ENCODE peak calls at places on chromosomes 13 and 19, in eight cellular contexts. G is right atrium auricular region, I is cardiac muscle cell, X is foreskin fibroblast, J is AG09309, F is psoas muscle, A is tibial nerve, L is glutamatergic neuron. Y is an unnamed sample.

GRCh38 chr19:33621065-33621785 is 528 bp upstream of the CHST8 start:
- DNase-seq in G (no peak), I (no peak), X (no peak), J (no peak), F (no peak), A (no peak), L (no peak), Y (no peak)

GRCh38 chr13:111470933-111471332 is 150.5 kb downstream of the TEX29 start:
- DNase-seq in G (no peak), I (no peak), X (no peak), J (no peak), F (no peak), A (no peak), L (no peak), Y (no peak)

GRCh38 chr19:33416307-33417215 is 43.1 kb downstream of the CEBPG start:
- DNase-seq in G (no peak), I (peak), X (peak), J (no peak), F (peak), A (no peak), L (peak), Y (peak)

GRCh38 chr13:21118180-21118579 is 56.8 kb upstream of the LATS2 start:
- DNase-seq in G (no peak), I (no peak), X (no peak), J (no peak), F (no peak), A (no peak), L (no peak), Y (no peak)

GRCh38 chr13:98490195-98490771 is 86.6 kb downstream of the STK24 start:
- DNase-seq in G (no peak), I (no peak), X (no peak), J (no peak), F (no peak), A (no peak), L (no peak), Y (no peak)

GRCh38 chr13:99385940-99386339 is 78.7 kb upstream of the GPR183 start:
- DNase-seq in G (peak), I (no peak), X (no peak), J (no peak), F (no peak), A (no peak), L (no peak), Y (no peak)

GRCh38 chr13:107329991-107330390 is 762.1 kb upstream of the ARGLU1 start:
- DNase-seq in G (no peak), I (peak), X (no peak), J (no peak), F (no peak), A (no peak), L (no peak), Y (no peak)

GRCh38 chr13:48068952-48069351 is 26.0 kb downstream of the MED4 start:
- DNase-seq in G (no peak), I (no peak), X (no peak), J (no peak), F (no peak), A (no peak), L (no peak), Y (no peak)

GRCh38 chr19:41307090-41307875 is 2.7 kb upstream of the CCDC97 start:
- DNase-seq in G (no peak), I (no peak), X (no peak), J (no peak), F (no peak), A (no peak), L (no peak), Y (no peak)

GRCh38 chr19:47158367-47158791 is 27.7 kb downstream of the SAE1 start:
- DNase-seq in G (no peak), I (no peak), X (no peak), J (no peak), F (no peak), A (no peak), L (no peak), Y (no peak)

GRCh38 chr19:42290523-42291436 is 11.2 kb upstream of the PRR19 start:
- DNase-seq in G (no peak), I (no peak), X (no peak), J (no peak), F (peak), A (no peak), L (peak), Y (no peak)

GRCh38 chr19:48353682-48354081 is 10.1 kb downstream of the TMEM143 start:
- DNase-seq in G (no peak), I (no peak), X (no peak), J (no peak), F (no peak), A (no peak), L (no peak), Y (no peak)

GRCh38 chr13:98427331-98427995 is 149.4 kb downstream of the STK24 start:
- DNase-seq in G (no peak), I (no peak), X (no peak), J (no peak), F (no peak), A (no peak), L (no peak), Y (no peak)

GRCh38 chr19:50649433-50650391 is at the start of gene C19orf81:
- DNase-seq in G (no peak), I (peak), X (no peak), J (no peak), F (no peak), A (no peak), L (no peak), Y (no peak)

GRCh38 chr19:46299004-46299509 is 2.2 kb downstream of the HIF3A start:
- DNase-seq in G (peak), I (peak), X (peak), J (no peak), F (peak), A (peak), L (no peak), Y (peak)

GRCh38 chr13:27036236-27036981 is 135.2 kb downstream of the USP12 start:
- DNase-seq in G (no peak), I (peak), X (no peak), J (no peak), F (no peak), A (no peak), L (no peak), Y (no peak)

GRCh38 chr19:3450796-3451411 is 29.4 kb downstream of the SMIM24 start:
- DNase-seq in G (peak), I (peak), X (peak), J (peak), F (peak), A (no peak), L (no peak), Y (peak)

GRCh38 chr19:1250374-1251232 is 2.2 kb downstream of the MIDN start:
- DNase-seq in G (no peak), I (peak), X (no peak), J (no peak), F (no peak), A (no peak), L (peak), Y (peak)

GRCh38 chr13:51589793-51590192 is 5.5 kb downstream of the WDFY2 start:
- DNase-seq in G (no peak), I (no peak), X (no peak), J (no peak), F (no peak), A (no peak), L (no peak), Y (no peak)

GRCh38 chr19:12786149-12786870 is 5.0 kb upstream of the JUNB start:
- DNase-seq in G (peak), I (no peak), X (no peak), J (no peak), F (peak), A (no peak), L (no peak), Y (no peak)

GRCh38 chr19:38105574-38105973 is 118.4 kb downstream of the DPF1 start:
- DNase-seq in G (no peak), I (no peak), X (no peak), J (no peak), F (no peak), A (no peak), L (no peak), Y (no peak)

GRCh38 chr13:38398810-38399493 is 49.3 kb downstream of the UFM1 start:
- DNase-seq in G (no peak), I (peak), X (peak), J (peak), F (no peak), A (no peak), L (no peak), Y (peak)

GRCh38 chr13:28792992-28793391 is 27.1 kb upstream of the MTUS2 start:
- DNase-seq in G (no peak), I (peak), X (peak), J (peak), F (no peak), A (no peak), L (no peak), Y (peak)

GRCh38 chr13:100552755-100553154 is 35.8 kb downstream of the GGACT start:
- DNase-seq in G (no peak), I (no peak), X (no peak), J (no peak), F (no peak), A (no peak), L (no peak), Y (no peak)

GRCh38 chr19:8460516-8461298 is 15.9 kb downstream of the HNRNPM start:
- DNase-seq in G (no peak), I (no peak), X (peak), J (no peak), F (no peak), A (no peak), L (no peak), Y (no peak)

GRCh38 chr13:28719656-28720055 is 886 bp upstream of the SLC46A3 start:
- DNase-seq in G (no peak), I (peak), X (peak), J (peak), F (no peak), A (no peak), L (no peak), Y (peak)

GRCh38 chr13:111850976-111851375 is 216.0 kb upstream of the SOX1 start:
- DNase-seq in G (no peak), I (no peak), X (no peak), J (no peak), F (no peak), A (no peak), L (no peak), Y (no peak)

GRCh38 chr13:31053098-31053497 is 108.6 kb downstream of the HSPH1 start:
- DNase-seq in G (no peak), I (no peak), X (no peak), J (no peak), F (peak), A (no peak), L (no peak), Y (peak)

GRCh38 chr13:23440821-23441608 is 7.5 kb upstream of the SACS start:
- DNase-seq in G (no peak), I (no peak), X (no peak), J (no peak), F (peak), A (no peak), L (no peak), Y (no peak)

GRCh38 chr19:16896913-16897571 is 8.2 kb downstream of the F2RL3 start:
- DNase-seq in G (peak), I (peak), X (peak), J (peak), F (peak), A (peak), L (peak), Y (peak)

DNA sequence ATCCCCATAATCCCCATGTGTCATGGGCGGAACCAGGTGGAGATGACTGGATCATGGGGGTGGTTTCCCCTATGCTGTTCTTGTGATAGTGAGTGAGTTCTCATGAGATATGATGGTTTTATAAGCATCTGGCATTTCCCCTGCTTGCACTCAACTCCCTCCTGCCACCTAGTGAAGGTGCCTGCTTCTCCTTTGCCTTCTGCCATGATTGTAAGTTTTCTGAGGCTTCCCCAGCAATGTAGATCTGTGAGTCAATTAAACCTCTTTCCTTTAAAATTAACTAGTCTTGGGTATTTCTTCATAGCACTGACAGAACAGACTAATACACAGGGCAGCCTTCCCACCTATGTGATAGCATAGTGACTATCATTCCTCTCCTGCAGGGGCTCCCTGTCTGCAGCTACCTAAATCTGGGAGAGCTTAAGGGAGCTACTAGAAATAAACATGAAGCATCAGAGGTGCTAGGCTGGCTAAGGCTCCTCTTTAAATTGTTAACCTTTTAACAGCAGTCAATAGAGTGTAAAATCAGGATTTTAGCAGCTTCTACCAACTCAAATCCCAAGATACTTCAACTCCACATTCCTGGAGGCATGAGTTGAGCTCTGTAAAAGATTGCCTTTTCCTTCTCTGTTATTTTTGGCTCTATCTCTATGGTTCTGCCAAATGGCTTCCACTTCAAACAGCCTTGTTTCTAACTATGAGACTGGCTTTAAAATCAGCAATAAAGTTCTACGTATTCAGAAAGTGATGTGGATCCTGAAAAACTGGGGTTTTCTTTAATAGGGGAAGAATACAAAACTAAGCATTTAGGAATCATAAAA is 112.3 kb downstream of the VWA8 start:
- DNase-seq in G (no peak), I (peak), X (no peak), J (no peak), F (no peak), A (no peak), L (no peak), Y (peak)
- TF ChIP-seq CTCF in G (peak), I (peak), X (peak), J (peak), F (no peak), A (no peak), L (no peak), Y (peak)

DNA sequence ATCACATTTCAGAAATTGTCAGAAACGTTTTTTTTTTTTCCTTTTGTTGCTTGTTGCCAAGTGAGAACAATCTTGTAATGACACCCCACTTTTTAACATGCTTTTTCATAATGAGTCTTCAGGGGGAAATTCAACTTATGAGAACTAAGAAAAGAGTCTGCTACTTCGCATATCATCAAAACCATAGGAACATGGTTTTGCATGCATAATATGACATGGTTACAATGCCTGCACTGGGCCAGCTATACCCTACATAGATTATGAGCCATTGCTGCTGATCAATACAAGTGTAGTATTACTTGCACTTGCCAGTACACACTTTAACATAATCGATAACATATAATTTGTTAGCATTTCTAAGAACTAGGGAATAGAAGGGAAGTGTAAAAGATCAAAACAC is 191.0 kb upstream of the NBEA start:
- DNase-seq in G (no peak), I (no peak), X (no peak), J (no peak), F (no peak), A (no peak), L (no peak), Y (no peak)
- TF ChIP-seq CTCF in G (no peak), I (no peak), X (no peak), J (no peak), F (no peak), A (no peak), L (no peak), Y (no peak)

GRCh38 chr13:114042066-114042815 is 68.4 kb upstream of the C13orf46 start:
- DNase-seq in G (no peak), I (no peak), X (no peak), J (no peak), F (no peak), A (no peak), L (no peak), Y (no peak)

GRCh38 chr13:114041493-114041892 is 67.6 kb upstream of the C13orf46 start:
- DNase-seq in G (no peak), I (no peak), X (no peak), J (no peak), F (no peak), A (no peak), L (no peak), Y (no peak)

GRCh38 chr13:114044486-114044885 is 70.6 kb upstream of the C13orf46 start:
- DNase-seq in G (no peak), I (peak), X (no peak), J (no peak), F (no peak), A (no peak), L (no peak), Y (no peak)

GRCh38 chr13:114045113-114045735 is 71.3 kb upstream of the C13orf46 start:
- DNase-seq in G (no peak), I (no peak), X (no peak), J (no peak), F (no peak), A (no peak), L (no peak), Y (no peak)

GRCh38 chr13:114043421-114044053 is 69.7 kb upstream of the C13orf46 start:
- DNase-seq in G (peak), I (peak), X (peak), J (no peak), F (peak), A (peak), L (peak), Y (peak)
- TF ChIP-seq CTCF in G (no peak), I (peak), X (peak), J (peak), F (peak), A (no peak), L (no peak), Y (peak)

GRCh38 chr13:113048766-113049165 is 56.8 kb upstream of the F7 start:
- DNase-seq in G (no peak), I (no peak), X (no peak), J (no peak), F (no peak), A (no peak), L (peak), Y (no peak)
- TF ChIP-seq CTCF in G (no peak), I (no peak), X (no peak), J (no peak), F (no peak), A (no peak), L (no peak), Y (no peak)

GRCh38 chr13:75181906-75182305 is 300.1 kb downstream of the TBC1D4 start:
- DNase-seq in G (no peak), I (peak), X (peak), J (peak), F (no peak), A (no peak), L (no peak), Y (peak)

GRCh38 chr13:75180805-75181455 is 301.0 kb downstream of the TBC1D4 start:
- DNase-seq in G (no peak), I (peak), X (no peak), J (no peak), F (no peak), A (no peak), L (no peak), Y (no peak)

GRCh38 chr13:75186384-75186783 is 295.6 kb downstream of the TBC1D4 start:
- DNase-seq in G (no peak), I (peak), X (no peak), J (no peak), F (no peak), A (no peak), L (no peak), Y (no peak)
- TF ChIP-seq CTCF in G (no peak), I (no peak), X (no peak), J (no peak), F (no peak), A (no peak), L (no peak), Y (no peak)

GRCh38 chr13:42836930-42837329 is 55.5 kb downstream of the FAM216B start:
- DNase-seq in G (no peak), I (peak), X (peak), J (no peak), F (no peak), A (no peak), L (no peak), Y (peak)
- TF ChIP-seq CTCF in G (peak), I (peak), X (peak), J (peak), F (peak), A (no peak), L (no peak), Y (peak)

GRCh38 chr13:110089815-110090214 is 217.1 kb downstream of the COL4A1 start:
- DNase-seq in G (no peak), I (no peak), X (no peak), J (no peak), F (no peak), A (no peak), L (no peak), Y (no peak)
- TF ChIP-seq CTCF in G (no peak), I (peak), X (peak), J (peak), F (peak), A (no peak), L (peak), Y (peak)

GRCh38 chr13:69935043-69935442 is 172.6 kb upstream of the ATXN8OS start:
- DNase-seq in G (no peak), I (no peak), X (no peak), J (no peak), F (no peak), A (no peak), L (no peak), Y (no peak)
- TF ChIP-seq CTCF in G (no peak), I (no peak), X (no peak), J (peak), F (no peak), A (no peak), L (peak), Y (peak)